ENCODE peak calls at places on chromosome 20, in five cellular contexts. Q is tibial nerve, A is naive B cell, X is T47D, U is ascending aorta. I is an unnamed sample.

GRCh38 chr20:51507357-51508036 is 35.0 kb downstream of the NFATC2 start:
- DNase-seq in X (no peak), A (no peak), U (no peak), Q (no peak), I (no peak)

GRCh38 chr20:57756921-57757320 is 47.1 kb upstream of the PMEPA1 start:
- DNase-seq in Q (no peak), A (no peak), X (no peak), U (no peak), I (no peak)

GRCh38 chr20:57435498-57436222 is 44.5 kb downstream of the RBM38 start:
- DNase-seq in X (peak), A (peak), U (peak), Q (no peak), I (peak)

GRCh38 chr20:5511930-5512329 is 195.2 kb upstream of the PROKR2 start:
- DNase-seq in X (no peak), A (no peak), Q (no peak), U (no peak), I (no peak)

GRCh38 chr20:17538517-17539170 is 7.5 kb upstream of the BFSP1 start:
- DNase-seq in U (no peak), X (no peak), A (no peak), Q (no peak), I (no peak)

GRCh38 chr20:35820715-35821114 is 48.9 kb downstream of the PHF20 start:
- DNase-seq in X (no peak), U (no peak), A (no peak), Q (no peak), I (no peak)

GRCh38 chr20:60101894-60102281 is 143.7 kb downstream of the CDH26 start:
- DNase-seq in Q (no peak), U (no peak), A (no peak), X (no peak), I (no peak)

GRCh38 chr20:44961868-44962267 is 1.7 kb upstream of the TOMM34 start:
- DNase-seq in X (no peak), Q (no peak), A (no peak), U (no peak), I (no peak)

GRCh38 chr20:56765172-56766073 is 136.3 kb downstream of the TFAP2C start:
- DNase-seq in Q (no peak), U (no peak), X (no peak), A (no peak), I (no peak)

GRCh38 chr20:23111944-23112342 is 25.8 kb upstream of the CD93 start:
- DNase-seq in U (no peak), Q (no peak), A (no peak), X (no peak), I (no peak)